ENCODE peak calls at places on chromosomes 13 and 19, in four cellular contexts. U, S, M and N are unnamed samples.

GRCh38 chr19:51598159-51598915 is 27.3 kb downstream of the ZNF175 start:
- DNase-seq in U (no peak), S (no peak), M (no peak), N (no peak)

GRCh38 chr13:66036024-66036614 is 1194.0 kb downstream of the PCDH9 start:
- DNase-seq in U (no peak), S (no peak), M (no peak), N (peak)

GRCh38 chr13:33331962-33332361 is 46.4 kb upstream of the STARD13 start:
- DNase-seq in U (no peak), S (no peak), M (no peak), N (no peak)

GRCh38 chr13:80235131-80235530 is 105.8 kb downstream of the SPRY2 start:
- DNase-seq in U (no peak), S (no peak), M (no peak), N (peak)

GRCh38 chr19:2512523-2513431 is 36.9 kb downstream of the GADD45B start:
- DNase-seq in U (no peak), S (no peak), M (no peak), N (no peak)

GRCh38 chr19:50925734-50926133 is 14.5 kb upstream of the KLK4 start:
- DNase-seq in U (peak), S (no peak), M (no peak), N (no peak)

GRCh38 chr19:40284501-40285352 is at the start of gene AKT2:
- DNase-seq in U (no peak), S (peak), M (peak), N (no peak)

GRCh38 chr19:12867120-12868099 is 13.8 kb downstream of the DNASE2 start:
- DNase-seq in U (no peak), S (peak), M (no peak), N (no peak)

GRCh38 chr19:33444238-33444992 is 70.9 kb downstream of the CEBPG start:
- DNase-seq in U (no peak), S (no peak), M (peak), N (no peak)

GRCh38 chr19:737591-738093 is 13.3 kb upstream of the MISP start:
- DNase-seq in U (no peak), S (peak), M (no peak), N (no peak)

GRCh38 chr13:110329258-110329657 is 22.2 kb downstream of the COL4A2 start:
- DNase-seq in U (no peak), S (no peak), M (no peak), N (no peak)

GRCh38 chr13:80783926-80784325 is 443.0 kb upstream of the SPRY2 start:
- DNase-seq in U (no peak), S (no peak), M (no peak), N (peak)

GRCh38 chr19:35963514-35963913 is 27.3 kb downstream of the LRFN3 start:
- DNase-seq in U (peak), S (no peak), M (no peak), N (peak)

GRCh38 chr19:10551698-10552301 is 8.1 kb downstream of the ATG4D start:
- DNase-seq in U (peak), S (no peak), M (no peak), N (no peak)

GRCh38 chr19:45913874-45914830 is at the start of gene NANOS2:
- DNase-seq in U (peak), S (no peak), M (no peak), N (no peak)

GRCh38 chr19:42287017-42287825 is 14.7 kb upstream of the PRR19 start:
- DNase-seq in U (no peak), S (no peak), M (no peak), N (no peak)

GRCh38 chr19:45099465-45100201 is 6.7 kb downstream of the PPP1R37 start:
- DNase-seq in U (no peak), S (no peak), M (no peak), N (no peak)

GRCh38 chr13:110397445-110397844 is 90.4 kb downstream of the COL4A2 start:
- DNase-seq in U (peak), S (no peak), M (no peak), N (peak)

GRCh38 chr13:22198001-22198400 is 527.1 kb downstream of the FGF9 start:
- DNase-seq in U (no peak), S (no peak), M (no peak), N (no peak)

GRCh38 chr19:19321143-19321577 is 531 bp downstream of the MAU2 start:
- DNase-seq in U (no peak), S (no peak), M (no peak), N (no peak)

GRCh38 chr19:14536926-14537692 is 7.7 kb downstream of the TECR start:
- DNase-seq in U (no peak), S (no peak), M (peak), N (no peak)

GRCh38 chr19:41701401-41702075 is 6.9 kb upstream of the CEACAM5 start:
- DNase-seq in U (no peak), S (no peak), M (no peak), N (no peak)

GRCh38 chr19:12715102-12715501 is 8.6 kb downstream of the TNPO2 start:
- DNase-seq in U (no peak), S (no peak), M (no peak), N (no peak)